ENCODE peak calls at places on chromosomes 5 and 9, in five cellular contexts. One of them, this sample, is unnamed.

GRCh38 chr9:35932732-35933131 is 23.4 kb downstream of the SPAAR start:
- DNase-seq in prostate gland: no peak
- DNase-seq in MG63: no peak
- DNase-seq in psoas muscle: no peak
- DNase-seq in aorta: no peak
- DNase-seq in this sample: no peak

GRCh38 chr5:87393331-87393730 is 19.4 kb downstream of the CCNH start:
- DNase-seq in prostate gland: no peak
- DNase-seq in MG63: no peak
- DNase-seq in psoas muscle: no peak
- DNase-seq in aorta: no peak
- DNase-seq in this sample: no peak

GRCh38 chr9:130024597-130024994 is 18.4 kb downstream of the FNBP1 start:
- DNase-seq in prostate gland: peak; percentile 29
- DNase-seq in MG63: peak; percentile 86
- DNase-seq in psoas muscle: no peak
- DNase-seq in aorta: no peak
- DNase-seq in this sample: no peak

GRCh38 chr9:136606687-136607333 is 55.9 kb upstream of the EGFL7 start:
- DNase-seq in prostate gland: no peak
- DNase-seq in MG63: no peak
- DNase-seq in psoas muscle: no peak
- DNase-seq in aorta: no peak
- DNase-seq in this sample: no peak

GRCh38 chr5:91382530-91383026 is 539 bp downstream of the ARRDC3 start:
- DNase-seq in prostate gland: peak; percentile 35
- DNase-seq in MG63: peak; percentile 44
- DNase-seq in psoas muscle: peak; percentile 57
- DNase-seq in aorta: no peak
- DNase-seq in this sample: no peak

GRCh38 chr9:120873512-120873911 is 3.5 kb downstream of the PHF19 start:
- DNase-seq in prostate gland: no peak
- DNase-seq in MG63: no peak
- DNase-seq in psoas muscle: no peak
- DNase-seq in aorta: no peak
- DNase-seq in this sample: no peak

GRCh38 chr5:141686648-141687416 is 4.8 kb upstream of the ARAP3 start:
- DNase-seq in prostate gland: no peak
- DNase-seq in MG63: no peak
- DNase-seq in psoas muscle: no peak
- DNase-seq in aorta: no peak
- DNase-seq in this sample: no peak

GRCh38 chr9:78791779-78792178 is 494.9 kb downstream of the PSAT1 start:
- DNase-seq in prostate gland: no peak
- DNase-seq in MG63: no peak
- DNase-seq in psoas muscle: no peak
- DNase-seq in aorta: no peak
- DNase-seq in this sample: no peak

GRCh38 chr5:137515238-137515637 is 16.1 kb upstream of the SPOCK1 start:
- DNase-seq in prostate gland: peak; percentile 54
- DNase-seq in MG63: no peak
- DNase-seq in psoas muscle: no peak
- DNase-seq in aorta: no peak
- DNase-seq in this sample: no peak

GRCh38 chr9:93127395-93127911 is 6.6 kb downstream of the NINJ1 start:
- DNase-seq in prostate gland: no peak
- DNase-seq in MG63: no peak
- DNase-seq in psoas muscle: peak; percentile 70
- DNase-seq in aorta: peak; percentile 74
- DNase-seq in this sample: peak; percentile 26

GRCh38 chr9:79962836-79963235 is 391.1 kb downstream of the TLE4 start:
- DNase-seq in prostate gland: no peak
- DNase-seq in MG63: no peak
- DNase-seq in psoas muscle: no peak
- DNase-seq in aorta: no peak
- DNase-seq in this sample: no peak

GRCh38 chr9:75866273-75866871 is 24.1 kb upstream of the PCSK5 start:
- DNase-seq in prostate gland: peak; percentile 35
- DNase-seq in MG63: no peak
- DNase-seq in psoas muscle: no peak
- DNase-seq in aorta: no peak
- DNase-seq in this sample: peak; percentile 63

GRCh38 chr9:63859475-63860215 is 1425.4 kb downstream of the FOXD4L5 start:
- DNase-seq in prostate gland: peak; percentile 28
- DNase-seq in MG63: no peak
- DNase-seq in psoas muscle: peak; percentile 50
- DNase-seq in aorta: peak; percentile 77
- DNase-seq in this sample: peak; percentile 57

GRCh38 chr9:81619353-81620008 is 69.9 kb downstream of the TLE1 start:
- DNase-seq in prostate gland: no peak
- DNase-seq in MG63: peak; percentile 21
- DNase-seq in psoas muscle: no peak
- DNase-seq in aorta: no peak
- DNase-seq in this sample: no peak

GRCh38 chr5:58544926-58545325 is 37.9 kb upstream of the RAB3C start:
- DNase-seq in prostate gland: no peak
- DNase-seq in MG63: no peak
- DNase-seq in psoas muscle: no peak
- DNase-seq in aorta: no peak
- DNase-seq in this sample: no peak

GRCh38 chr9:88746029-88746743 is 211.2 kb downstream of the NXNL2 start:
- DNase-seq in prostate gland: no peak
- DNase-seq in MG63: peak; percentile 90
- DNase-seq in psoas muscle: peak; percentile 78
- DNase-seq in aorta: peak; percentile 80
- DNase-seq in this sample: peak; percentile 46

GRCh38 chr5:54361683-54362411 is 51.5 kb upstream of the ARL15 start:
- DNase-seq in prostate gland: no peak
- DNase-seq in MG63: peak; percentile 59
- DNase-seq in psoas muscle: no peak
- DNase-seq in aorta: no peak
- DNase-seq in this sample: no peak

GRCh38 chr9:31519011-31519410 is 865.4 kb upstream of the ACO1 start:
- DNase-seq in prostate gland: no peak
- DNase-seq in MG63: no peak
- DNase-seq in psoas muscle: no peak
- DNase-seq in aorta: peak; percentile 42
- DNase-seq in this sample: no peak

GRCh38 chr5:64811050-64811640 is 42.4 kb downstream of the CWC27 start:
- DNase-seq in prostate gland: no peak
- DNase-seq in MG63: no peak
- DNase-seq in psoas muscle: no peak
- DNase-seq in aorta: no peak
- DNase-seq in this sample: no peak

GRCh38 chr9:86734762-86735161 is 212.5 kb downstream of the GAS1 start:
- DNase-seq in prostate gland: no peak
- DNase-seq in MG63: no peak
- DNase-seq in psoas muscle: no peak
- DNase-seq in aorta: no peak
- DNase-seq in this sample: no peak

GRCh38 chr5:151686673-151687378 is at the start of gene SPARC:
- DNase-seq in prostate gland: peak; percentile 55
- DNase-seq in MG63: peak; percentile 97
- DNase-seq in psoas muscle: peak; percentile 94
- DNase-seq in aorta: peak; percentile 91
- DNase-seq in this sample: peak; percentile 94

GRCh38 chr9:38016375-38017120 is 52.5 kb downstream of the SHB start:
- DNase-seq in prostate gland: no peak
- DNase-seq in MG63: peak; percentile 66
- DNase-seq in psoas muscle: no peak
- DNase-seq in aorta: no peak
- DNase-seq in this sample: no peak

GRCh38 chr5:172868924-172869565 is 35.0 kb downstream of the ERGIC1 start:
- DNase-seq in prostate gland: peak; percentile 88
- DNase-seq in MG63: peak; percentile 97
- DNase-seq in psoas muscle: peak; percentile 95
- DNase-seq in aorta: peak; percentile 94
- DNase-seq in this sample: peak; percentile 92

GRCh38 chr9:130946778-130947617 is 8.0 kb upstream of the FIBCD1 start:
- DNase-seq in prostate gland: no peak
- DNase-seq in MG63: peak; percentile 35
- DNase-seq in psoas muscle: no peak
- DNase-seq in aorta: no peak
- DNase-seq in this sample: no peak

GRCh38 chr5:158773151-158773550 is 326.6 kb downstream of the EBF1 start:
- DNase-seq in prostate gland: no peak
- DNase-seq in MG63: no peak
- DNase-seq in psoas muscle: no peak
- DNase-seq in aorta: no peak
- DNase-seq in this sample: no peak

GRCh38 chr9:95511232-95511951 is 5.4 kb downstream of the PTCH1 start:
- DNase-seq in prostate gland: peak; percentile 65
- DNase-seq in MG63: peak; percentile 67
- DNase-seq in psoas muscle: no peak
- DNase-seq in aorta: no peak
- DNase-seq in this sample: peak; percentile 68

GRCh38 chr5:142900926-142901325 is 130.7 kb downstream of the ARHGAP26 start:
- DNase-seq in prostate gland: no peak
- DNase-seq in MG63: peak; percentile 38
- DNase-seq in psoas muscle: no peak
- DNase-seq in aorta: no peak
- DNase-seq in this sample: no peak

GRCh38 chr5:148388692-148389091 is 4.9 kb downstream of the FBXO38 start:
- DNase-seq in prostate gland: no peak
- DNase-seq in MG63: no peak
- DNase-seq in psoas muscle: no peak
- DNase-seq in aorta: no peak
- DNase-seq in this sample: no peak

DNA sequence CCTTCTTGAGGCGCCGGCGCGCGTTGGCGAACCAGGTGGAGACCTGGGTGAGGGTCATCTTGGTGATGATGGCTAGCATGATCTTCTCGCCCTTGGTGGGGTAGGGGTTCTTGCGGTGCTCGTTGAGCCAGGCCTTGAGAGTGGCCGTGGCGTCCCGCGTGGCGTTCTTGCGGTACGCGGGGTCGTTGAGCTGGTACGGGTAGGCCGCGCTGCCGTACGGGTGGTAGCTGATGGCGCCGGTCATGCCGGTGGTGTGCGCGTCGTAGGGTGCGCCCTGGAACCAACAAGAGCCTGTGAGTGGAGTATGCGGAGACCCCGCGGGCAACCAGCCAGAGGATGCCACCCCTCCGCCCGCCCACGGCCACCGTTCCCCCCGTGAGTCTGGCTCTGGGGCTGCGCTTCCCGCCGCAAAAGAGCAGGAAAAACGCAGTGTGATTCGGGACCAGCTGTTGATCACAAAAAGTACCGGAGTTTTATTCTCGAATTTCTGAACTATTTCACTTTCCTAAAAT is 1.9 kb downstream of the IRX2 start:
- DNase-seq in prostate gland: no peak
- DNase-seq in MG63: no peak
- DNase-seq in psoas muscle: no peak
- DNase-seq in aorta: no peak
- DNase-seq in this sample: no peak
- H3K4me3 ChIP-seq in prostate gland: peak overlapping the region; percentile 52
- H3K4me3 ChIP-seq in MG63: peak overlapping the region; percentile 99
- H3K4me3 ChIP-seq in psoas muscle: no peak overlapping the region
- H3K4me3 ChIP-seq in aorta: no peak overlapping the region
- H3K4me3 ChIP-seq in this sample: no peak overlapping the region

GRCh38 chr5:42858031-42858643 is 46.4 kb upstream of the SELENOP start:
- DNase-seq in prostate gland: peak; percentile 27
- DNase-seq in MG63: no peak
- DNase-seq in psoas muscle: no peak
- DNase-seq in aorta: no peak
- DNase-seq in this sample: peak; percentile 45

GRCh38 chr5:42855386-42855785 is 43.7 kb upstream of the SELENOP start:
- DNase-seq in prostate gland: no peak
- DNase-seq in MG63: no peak
- DNase-seq in psoas muscle: no peak
- DNase-seq in aorta: no peak
- DNase-seq in this sample: no peak

GRCh38 chr5:42855811-42856210 is 44.1 kb upstream of the SELENOP start:
- DNase-seq in prostate gland: no peak
- DNase-seq in MG63: no peak
- DNase-seq in psoas muscle: no peak
- DNase-seq in aorta: no peak
- DNase-seq in this sample: no peak

GRCh38 chr5:42854795-42855194 is 43.1 kb upstream of the SELENOP start:
- DNase-seq in prostate gland: no peak
- DNase-seq in MG63: no peak
- DNase-seq in psoas muscle: no peak
- DNase-seq in aorta: no peak
- DNase-seq in this sample: no peak

GRCh38 chr5:42858709-42859108 is 47.0 kb upstream of the SELENOP start:
- DNase-seq in prostate gland: peak; percentile 62
- DNase-seq in MG63: no peak
- DNase-seq in psoas muscle: no peak
- DNase-seq in aorta: no peak
- DNase-seq in this sample: peak; percentile 32
- H3K4me3 ChIP-seq in prostate gland: no peak overlapping the region
- H3K4me3 ChIP-seq in MG63: no peak overlapping the region
- H3K4me3 ChIP-seq in psoas muscle: no peak overlapping the region
- H3K4me3 ChIP-seq in aorta: no peak overlapping the region
- H3K4me3 ChIP-seq in this sample: no peak overlapping the region

GRCh38 chr5:150618188-150618587 is 22.3 kb upstream of the SYNPO start:
- DNase-seq in prostate gland: no peak
- DNase-seq in MG63: no peak
- DNase-seq in psoas muscle: no peak
- DNase-seq in aorta: no peak
- DNase-seq in this sample: no peak
- H3K4me3 ChIP-seq in prostate gland: no peak overlapping the region
- H3K4me3 ChIP-seq in MG63: no peak overlapping the region
- H3K4me3 ChIP-seq in psoas muscle: no peak overlapping the region
- H3K4me3 ChIP-seq in aorta: no peak overlapping the region
- H3K4me3 ChIP-seq in this sample: no peak overlapping the region

GRCh38 chr9:122127396-122127798 is 32.2 kb downstream of the NDUFA8 start:
- DNase-seq in prostate gland: no peak
- DNase-seq in MG63: no peak
- DNase-seq in psoas muscle: no peak
- DNase-seq in aorta: no peak
- DNase-seq in this sample: no peak

GRCh38 chr9:122125158-122125890 is 32.2 kb upstream of the TTLL11 start:
- DNase-seq in prostate gland: peak; percentile 67
- DNase-seq in MG63: peak; percentile 56
- DNase-seq in psoas muscle: peak; percentile 88
- DNase-seq in aorta: peak; percentile 93
- DNase-seq in this sample: peak; percentile 68

GRCh38 chr9:122124528-122124927 is 31.4 kb upstream of the TTLL11 start:
- DNase-seq in prostate gland: no peak
- DNase-seq in MG63: no peak
- DNase-seq in psoas muscle: no peak
- DNase-seq in aorta: peak; percentile 58
- DNase-seq in this sample: peak; percentile 56

GRCh38 chr9:122126340-122127333 is 32.9 kb downstream of the NDUFA8 start:
- DNase-seq in prostate gland: no peak
- DNase-seq in MG63: no peak
- DNase-seq in psoas muscle: no peak
- DNase-seq in aorta: no peak
- DNase-seq in this sample: no peak

DNA sequence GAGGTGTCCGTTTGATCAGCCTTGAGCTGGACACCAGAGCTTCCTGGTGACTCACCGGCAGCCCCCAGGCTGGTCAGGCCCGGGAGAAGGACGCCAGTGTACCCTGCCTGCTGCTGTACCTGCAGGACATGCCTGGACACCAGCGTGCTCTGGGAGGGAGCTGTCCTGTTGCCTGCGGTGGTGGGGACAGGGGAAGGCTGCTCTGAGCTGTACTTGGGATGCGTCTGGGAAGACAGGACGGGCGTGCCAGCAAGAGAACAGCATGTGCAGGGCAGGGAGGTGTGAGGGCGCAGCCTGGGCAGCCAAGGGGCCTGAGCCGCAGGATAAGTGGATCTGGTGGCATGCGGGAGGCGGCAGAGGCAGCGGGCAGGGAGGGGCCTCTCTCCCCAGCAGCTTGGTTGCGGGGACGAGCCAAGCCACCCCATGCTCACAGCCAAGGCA is 32.8 kb upstream of the TTLL11 start:
- DNase-seq in prostate gland: no peak
- DNase-seq in MG63: no peak
- DNase-seq in psoas muscle: no peak
- DNase-seq in aorta: peak; percentile 71
- DNase-seq in this sample: peak; percentile 61
- H3K4me3 ChIP-seq in prostate gland: no peak overlapping the region
- H3K4me3 ChIP-seq in MG63: no peak overlapping the region
- H3K4me3 ChIP-seq in psoas muscle: peak overlapping the region; percentile 47
- H3K4me3 ChIP-seq in aorta: no peak overlapping the region
- H3K4me3 ChIP-seq in this sample: no peak overlapping the region